ENCODE peak calls at places on chromosomes 13 and 19, in six cellular contexts. R is lower lobe of right lung, K is body of pancreas, A is psoas muscle, Q is AG04450, I is tibial artery. D is an unnamed sample.

GRCh38 chr19:45782162-45782623 is at the start of gene DMPK:
- DNase-seq in R (no peak), K (peak), A (peak), Q (no peak), I (peak), D (no peak)

GRCh38 chr13:25301347-25302113 is at the start of gene NUP58:
- DNase-seq in R (peak), K (peak), A (peak), Q (peak), I (peak), D (peak)

GRCh38 chr13:101949681-101950080 is 452.2 kb downstream of the FGF14 start:
- DNase-seq in R (no peak), K (no peak), A (no peak), Q (no peak), I (no peak), D (no peak)

GRCh38 chr13:110230661-110231347 is 76.2 kb downstream of the COL4A1 start:
- DNase-seq in R (no peak), K (no peak), A (peak), Q (no peak), I (no peak), D (peak)

GRCh38 chr13:74662895-74663294 is 528.7 kb upstream of the KLF12 start:
- DNase-seq in R (no peak), K (peak), A (no peak), Q (no peak), I (no peak), D (no peak)

GRCh38 chr19:5590865-5591154 is 23.1 kb upstream of the TINCR start:
- DNase-seq in R (no peak), K (no peak), A (no peak), Q (no peak), I (no peak), D (no peak)

GRCh38 chr19:33191501-33191900 is 2.6 kb upstream of the LRP3 start:
- DNase-seq in R (no peak), K (no peak), A (peak), Q (no peak), I (no peak), D (no peak)

GRCh38 chr19:17720487-17720839 is 1.2 kb downstream of the MAP1S start:
- DNase-seq in R (no peak), K (no peak), A (no peak), Q (no peak), I (no peak), D (no peak)

GRCh38 chr19:40193587-40193849 is 2.3 kb downstream of the MAP3K10 start:
- DNase-seq in R (no peak), K (no peak), A (no peak), Q (no peak), I (no peak), D (no peak)

GRCh38 chr13:23378009-23378632 is 55.4 kb downstream of the SACS start:
- DNase-seq in R (no peak), K (no peak), A (no peak), Q (peak), I (peak), D (peak)

GRCh38 chr19:27974082-27974513 is 1238.9 kb downstream of the UQCRFS1 start:
- DNase-seq in R (no peak), K (peak), A (no peak), Q (no peak), I (no peak), D (no peak)

GRCh38 chr13:45989607-45990006 is 62.9 kb downstream of the ZC3H13 start:
- DNase-seq in R (no peak), K (no peak), A (no peak), Q (peak), I (no peak), D (no peak)

GRCh38 chr19:3062165-3063105 is at the start of gene TLE5:
- DNase-seq in R (peak), K (peak), A (peak), Q (no peak), I (peak), D (peak)

GRCh38 chr13:43431279-43431678 is 355.5 kb downstream of the ENOX1 start:
- DNase-seq in R (no peak), K (no peak), A (no peak), Q (no peak), I (no peak), D (no peak)

GRCh38 chr13:25111557-25111956 is 15.6 kb downstream of the PABPC3 start:
- DNase-seq in R (no peak), K (no peak), A (no peak), Q (no peak), I (no peak), D (no peak)

GRCh38 chr13:23728807-23729206 is 158.6 kb downstream of the TNFRSF19 start:
- DNase-seq in R (no peak), K (no peak), A (no peak), Q (no peak), I (no peak), D (no peak)

GRCh38 chr13:99031725-99032298 is 53.9 kb upstream of the DOCK9 start:
- DNase-seq in R (no peak), K (no peak), A (no peak), Q (no peak), I (no peak), D (no peak)

GRCh38 chr13:47144782-47145181 is 247.9 kb upstream of the HTR2A start:
- DNase-seq in R (no peak), K (no peak), A (no peak), Q (no peak), I (no peak), D (no peak)

GRCh38 chr19:10155834-10156233 is 36.1 kb upstream of the EIF3G start:
- DNase-seq in R (no peak), K (no peak), A (no peak), Q (no peak), I (no peak), D (no peak)

GRCh38 chr19:3346677-3347353 is 19.6 kb upstream of the NFIC start:
- DNase-seq in R (no peak), K (peak), A (peak), Q (no peak), I (peak), D (no peak)

GRCh38 chr19:14782978-14783545 is 4.7 kb upstream of the ADGRE2 start:
- DNase-seq in R (no peak), K (no peak), A (no peak), Q (no peak), I (no peak), D (peak)

GRCh38 chr13:18962168-18962734 is 219.4 kb downstream of the TUBA3C start:
- DNase-seq in R (no peak), K (no peak), A (no peak), Q (no peak), I (no peak), D (no peak)

GRCh38 chr13:34369925-34370324 is 552.0 kb downstream of the RFC3 start:
- DNase-seq in R (no peak), K (no peak), A (no peak), Q (no peak), I (no peak), D (no peak)

GRCh38 chr19:13208131-13208963 is 58.1 kb downstream of the IER2 start:
- DNase-seq in R (peak), K (peak), A (no peak), Q (peak), I (peak), D (no peak)

GRCh38 chr13:77118134-77118533 is 91.2 kb upstream of the FBXL3 start:
- DNase-seq in R (no peak), K (no peak), A (no peak), Q (no peak), I (no peak), D (no peak)

GRCh38 chr13:94993608-94994007 is 281.3 kb upstream of the SOX21 start:
- DNase-seq in R (no peak), K (no peak), A (no peak), Q (no peak), I (no peak), D (no peak)

GRCh38 chr19:4597975-4598671 is 38.6 kb upstream of the SEMA6B start:
- DNase-seq in R (peak), K (peak), A (no peak), Q (no peak), I (no peak), D (no peak)

GRCh38 chr13:99071666-99072065 is 93.8 kb upstream of the DOCK9 start:
- DNase-seq in R (no peak), K (no peak), A (no peak), Q (no peak), I (no peak), D (no peak)

GRCh38 chr19:44757735-44758505 is 9.4 kb downstream of the BCL3 start:
- DNase-seq in R (peak), K (peak), A (peak), Q (no peak), I (peak), D (no peak)

DNA sequence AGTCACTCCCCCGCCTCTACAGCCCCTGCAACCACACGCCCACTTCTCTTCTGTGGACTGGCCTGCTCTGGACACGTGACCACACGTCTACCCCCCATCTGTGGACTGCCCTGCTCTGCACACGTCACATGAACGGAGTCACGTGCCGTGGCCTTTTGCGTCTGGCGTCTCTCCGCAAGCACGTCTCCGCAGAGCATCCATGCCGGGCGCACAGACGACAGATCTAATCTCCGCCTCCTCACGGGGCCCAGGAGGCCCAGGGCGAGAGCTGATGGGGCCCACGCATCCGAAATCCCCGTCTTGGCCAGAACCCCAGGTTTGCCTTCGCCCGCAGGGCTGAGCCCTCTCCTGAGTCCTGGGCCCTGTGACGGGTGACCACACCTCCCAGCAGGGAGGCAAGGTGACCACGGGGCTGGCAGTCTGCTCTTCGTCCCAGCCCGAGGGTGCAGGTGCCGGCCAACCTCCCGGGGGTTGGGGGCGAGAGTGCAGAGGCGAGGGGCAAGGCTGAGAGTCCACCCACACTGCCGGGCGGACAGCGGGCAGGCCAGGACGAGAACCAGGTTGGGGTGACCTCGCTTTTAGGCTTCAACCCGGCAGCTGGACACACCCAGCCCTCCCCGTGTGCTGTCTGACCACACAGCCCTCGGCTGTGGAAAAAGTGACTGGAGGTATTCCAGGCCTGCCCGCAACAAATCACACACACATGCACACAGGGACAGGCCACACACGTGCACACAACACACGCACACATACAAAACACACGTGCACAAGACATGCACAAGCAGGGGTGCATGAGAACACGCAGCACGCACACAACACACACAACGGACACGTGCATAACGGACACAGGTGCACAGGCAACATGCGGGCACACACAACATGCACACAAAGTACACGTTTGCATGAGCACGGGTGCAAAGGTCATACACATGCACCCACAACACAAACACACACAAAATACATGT is 3.9 kb downstream of the SBNO2 start:
- DNase-seq in R (peak), K (peak), A (peak), Q (peak), I (no peak), D (no peak)
- H3K27ac ChIP-seq in R (peak), K (peak), A (peak), Q (peak), I (no peak), D (no peak)

DNA sequence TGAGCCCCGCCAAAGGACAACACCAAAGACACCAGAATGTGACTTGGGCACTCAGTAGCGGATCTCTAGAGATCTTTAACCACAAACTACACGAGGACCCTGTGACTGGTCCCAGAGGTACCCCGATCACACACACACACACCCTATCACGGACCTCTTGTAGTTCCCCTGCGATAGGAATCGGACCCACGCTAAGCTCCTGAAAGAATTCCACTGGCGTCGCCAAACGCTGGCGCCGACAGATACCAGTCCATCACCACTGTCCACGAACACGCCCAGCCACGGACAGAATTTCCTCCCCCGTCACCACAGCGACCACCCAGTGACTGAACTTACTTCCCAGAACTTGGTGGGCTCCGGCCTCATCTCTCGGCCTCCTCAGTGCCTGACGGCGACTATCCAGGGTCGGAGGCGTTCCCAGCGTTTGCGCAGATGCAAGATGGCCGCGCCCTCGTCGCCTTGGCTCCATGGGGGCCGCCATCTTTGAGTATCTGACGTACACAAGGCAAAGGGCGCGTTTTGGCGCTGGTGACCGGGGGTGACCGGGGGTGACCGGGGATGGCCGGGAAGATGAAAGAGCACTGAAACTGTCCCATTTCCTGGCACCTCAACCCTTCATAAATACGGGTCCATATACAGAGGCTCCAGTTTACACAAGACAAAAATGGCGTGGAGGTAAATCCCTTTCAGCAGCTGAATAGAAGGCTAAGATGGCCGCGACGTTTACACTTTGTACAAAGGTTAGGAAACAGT is at the start of gene ZNF615:
- DNase-seq in R (peak), K (peak), A (peak), Q (peak), I (peak), D (peak)
- H3K27ac ChIP-seq in R (peak), K (peak), A (peak), Q (peak), I (peak), D (peak)

GRCh38 chr19:52993342-52994178 is 20.2 kb upstream of the ERVV-1 start:
- DNase-seq in R (peak), K (peak), A (peak), Q (peak), I (peak), D (peak)

GRCh38 chr19:52997975-52998374 is 15.7 kb upstream of the ERVV-1 start:
- DNase-seq in R (no peak), K (no peak), A (no peak), Q (no peak), I (no peak), D (no peak)

GRCh38 chr19:52991484-52991883 is 22.2 kb upstream of the ERVV-1 start:
- DNase-seq in R (no peak), K (no peak), A (no peak), Q (no peak), I (no peak), D (peak)

GRCh38 chr19:52992109-52993004 is 21.4 kb upstream of the ERVV-1 start:
- DNase-seq in R (no peak), K (peak), A (no peak), Q (no peak), I (peak), D (no peak)

GRCh38 chr19:52995711-52996110 is 18.0 kb upstream of the ERVV-1 start:
- DNase-seq in R (no peak), K (no peak), A (no peak), Q (no peak), I (no peak), D (no peak)
- H3K27ac ChIP-seq in R (no peak), K (no peak), A (no peak), Q (no peak), I (no peak), D (no peak)

GRCh38 chr19:49692102-49692599 is 1.2 kb downstream of the CPT1C start:
- DNase-seq in R (no peak), K (no peak), A (no peak), Q (no peak), I (no peak), D (no peak)
- H3K27ac ChIP-seq in R (no peak), K (no peak), A (no peak), Q (no peak), I (no peak), D (no peak)

D was measured in SJSA1.